ENCODE peak calls at places on chromosomes 2 and 18, in four cellular contexts. Q, X, N and B are unnamed samples.

GRCh38 chr18:71327443-71328120 is 1038.7 kb downstream of the SOCS6 start:
- DNase-seq in N (peak), X (no peak), Q (no peak), B (no peak)

GRCh38 chr2:46257476-46257875 is 39.7 kb upstream of the EPAS1 start:
- DNase-seq in X (no peak), Q (no peak), N (peak), B (no peak)

GRCh38 chr2:239824051-239824694 is 201.0 kb downstream of the NDUFA10 start:
- DNase-seq in Q (peak), X (peak), N (peak), B (no peak)

GRCh38 chr2:212914392-212914791 is 237.0 kb downstream of the IKZF2 start:
- DNase-seq in N (no peak), Q (no peak), X (no peak), B (no peak)

GRCh38 chr18:66813138-66813537 is 209.2 kb upstream of the CDH19 start:
- DNase-seq in N (no peak), X (no peak), Q (no peak), B (no peak)

GRCh38 chr2:173690349-173690748 is 274.8 kb downstream of the SP3 start:
- DNase-seq in N (no peak), X (no peak), Q (no peak), B (no peak)

GRCh38 chr2:3605013-3605961 is 10.4 kb downstream of the COLEC11 start:
- DNase-seq in N (no peak), X (peak), Q (peak), B (no peak)

GRCh38 chr2:226450141-226450540 is 349.5 kb downstream of the IRS1 start:
- DNase-seq in X (no peak), N (no peak), Q (no peak), B (no peak)

GRCh38 chr2:45707034-45707433 is 55.6 kb downstream of the PRKCE start:
- DNase-seq in Q (no peak), N (no peak), X (no peak), B (no peak)

GRCh38 chr2:219071189-219071816 is 10.6 kb upstream of the IHH start:
- DNase-seq in N (no peak), X (no peak), Q (no peak), B (no peak)

GRCh38 chr2:27573452-27573851 is 9.4 kb upstream of the ZNF512 start:
- DNase-seq in X (no peak), Q (no peak), N (peak), B (no peak)

GRCh38 chr2:50492452-50492851 is 539.5 kb downstream of the NRXN1 start:
- DNase-seq in Q (peak), N (peak), X (no peak), B (no peak)

GRCh38 chr2:73987109-73987947 is 2.6 kb downstream of the TET3 start:
- DNase-seq in X (peak), N (peak), Q (peak), B (no peak)

GRCh38 chr2:197803033-197803444 is 1.4 kb upstream of the PLCL1 start:
- DNase-seq in X (no peak), N (peak), Q (peak), B (peak)

GRCh38 chr18:11175266-11175947 is 26.0 kb upstream of the PIEZO2 start:
- DNase-seq in X (no peak), Q (no peak), N (peak), B (no peak)

GRCh38 chr2:161676902-161677496 is 52.8 kb downstream of the SLC4A10 start:
- DNase-seq in N (no peak), Q (no peak), X (no peak), B (no peak)

GRCh38 chr2:58521803-58522602 is 280.9 kb upstream of the FANCL start:
- DNase-seq in X (no peak), Q (no peak), N (no peak), B (no peak)

GRCh38 chr18:1995041-1995612 is 576.2 kb downstream of the METTL4 start:
- DNase-seq in N (no peak), Q (no peak), X (no peak), B (no peak)

GRCh38 chr2:240966906-240967680 is 31.3 kb upstream of the SNED1 start:
- DNase-seq in Q (no peak), N (no peak), X (peak), B (no peak)

GRCh38 chr2:105142239-105142638 is 99.3 kb upstream of the GPR45 start:
- DNase-seq in N (no peak), X (no peak), Q (no peak), B (no peak)

GRCh38 chr2:9747396-9747795 is 95.9 kb upstream of the TAF1B start:
- DNase-seq in Q (no peak), N (no peak), X (no peak), B (no peak)

GRCh38 chr2:58203018-58203417 is 38.1 kb downstream of the FANCL start:
- DNase-seq in N (no peak), Q (no peak), X (no peak), B (no peak)

GRCh38 chr2:138267161-138267901 is 234.2 kb upstream of the SPOPL start:
- DNase-seq in N (peak), Q (peak), X (no peak), B (peak)

GRCh38 chr2:71458413-71459083 is 5.2 kb downstream of the DYSF start:
- DNase-seq in Q (no peak), X (no peak), N (peak), B (no peak)

GRCh38 chr2:240615830-240616547 is 9.3 kb upstream of the GPR35 start:
- DNase-seq in X (peak), Q (no peak), N (peak), B (no peak)